ENCODE peak calls at places on chromosome 7, in seven cellular contexts. One of them, this sample, is unnamed.

GRCh38 chr7:133796778-133797177 is 330.4 kb upstream of the LRGUK start:
- DNase-seq in progenitor cell of endocrine pancreas: no peak
- DNase-seq in OCI-M1: no peak
- DNase-seq in fibroblast of the conjunctiva: no peak
- DNase-seq in fibroblast of gingiva: no peak
- DNase-seq in CD8-positive, alpha-beta memory T cell: no peak
- DNase-seq in tibial nerve: no peak
- DNase-seq in this sample: no peak

GRCh38 chr7:123432601-123433000 is 101.8 kb downstream of the IQUB start:
- DNase-seq in tibial nerve: no peak
- DNase-seq in CD8-positive, alpha-beta memory T cell: no peak
- DNase-seq in progenitor cell of endocrine pancreas: no peak
- DNase-seq in fibroblast of the conjunctiva: no peak
- DNase-seq in fibroblast of gingiva: no peak
- DNase-seq in OCI-M1: no peak
- DNase-seq in this sample: no peak

GRCh38 chr7:47982610-47983009 is 3.2 kb upstream of the HUS1 start:
- DNase-seq in progenitor cell of endocrine pancreas: no peak
- DNase-seq in OCI-M1: no peak
- DNase-seq in CD8-positive, alpha-beta memory T cell: no peak
- DNase-seq in tibial nerve: no peak
- DNase-seq in fibroblast of the conjunctiva: no peak
- DNase-seq in fibroblast of gingiva: no peak
- DNase-seq in this sample: no peak

GRCh38 chr7:100446040-100446439 is 9.7 kb upstream of the PPP1R35 start:
- DNase-seq in fibroblast of gingiva: no peak
- DNase-seq in tibial nerve: no peak
- DNase-seq in fibroblast of the conjunctiva: no peak
- DNase-seq in progenitor cell of endocrine pancreas: no peak
- DNase-seq in CD8-positive, alpha-beta memory T cell: no peak
- DNase-seq in OCI-M1: no peak
- DNase-seq in this sample: no peak

GRCh38 chr7:98771519-98772241 is 98.1 kb downstream of the TMEM130 start:
- DNase-seq in fibroblast of the conjunctiva: peak
- DNase-seq in CD8-positive, alpha-beta memory T cell: no peak
- DNase-seq in fibroblast of gingiva: no peak
- DNase-seq in progenitor cell of endocrine pancreas: no peak
- DNase-seq in tibial nerve: no peak
- DNase-seq in OCI-M1: no peak
- DNase-seq in this sample: peak

GRCh38 chr7:22425361-22425760 is 68.4 kb upstream of the RAPGEF5 start:
- DNase-seq in OCI-M1: no peak
- DNase-seq in fibroblast of gingiva: no peak
- DNase-seq in fibroblast of the conjunctiva: no peak
- DNase-seq in tibial nerve: no peak
- DNase-seq in progenitor cell of endocrine pancreas: no peak
- DNase-seq in CD8-positive, alpha-beta memory T cell: no peak
- DNase-seq in this sample: no peak

GRCh38 chr7:18820981-18821380 is 296.5 kb downstream of the TWIST1 start:
- DNase-seq in OCI-M1: no peak
- DNase-seq in progenitor cell of endocrine pancreas: no peak
- DNase-seq in tibial nerve: no peak
- DNase-seq in fibroblast of gingiva: no peak
- DNase-seq in fibroblast of the conjunctiva: no peak
- DNase-seq in CD8-positive, alpha-beta memory T cell: no peak
- DNase-seq in this sample: no peak

GRCh38 chr7:50622821-50623220 is 57.6 kb upstream of the DDC start:
- DNase-seq in fibroblast of gingiva: no peak
- DNase-seq in tibial nerve: no peak
- DNase-seq in progenitor cell of endocrine pancreas: no peak
- DNase-seq in OCI-M1: no peak
- DNase-seq in CD8-positive, alpha-beta memory T cell: no peak
- DNase-seq in fibroblast of the conjunctiva: no peak
- DNase-seq in this sample: no peak

GRCh38 chr7:76397409-76398183 is 11.9 kb downstream of the SSC4D start:
- DNase-seq in fibroblast of gingiva: peak
- DNase-seq in progenitor cell of endocrine pancreas: no peak
- DNase-seq in OCI-M1: peak
- DNase-seq in CD8-positive, alpha-beta memory T cell: peak
- DNase-seq in fibroblast of the conjunctiva: peak
- DNase-seq in tibial nerve: peak
- DNase-seq in this sample: peak

GRCh38 chr7:32453286-32454011 is 36.7 kb downstream of the LSM5 start:
- DNase-seq in tibial nerve: no peak
- DNase-seq in CD8-positive, alpha-beta memory T cell: no peak
- DNase-seq in OCI-M1: no peak
- DNase-seq in fibroblast of gingiva: no peak
- DNase-seq in fibroblast of the conjunctiva: no peak
- DNase-seq in progenitor cell of endocrine pancreas: no peak
- DNase-seq in this sample: no peak

GRCh38 chr7:149140784-149141183 is 6.5 kb upstream of the ZNF398 start:
- DNase-seq in CD8-positive, alpha-beta memory T cell: no peak
- DNase-seq in fibroblast of the conjunctiva: no peak
- DNase-seq in progenitor cell of endocrine pancreas: no peak
- DNase-seq in tibial nerve: no peak
- DNase-seq in fibroblast of gingiva: peak
- DNase-seq in OCI-M1: no peak
- DNase-seq in this sample: no peak

GRCh38 chr7:12094365-12094921 is 116.7 kb upstream of the TMEM106B start:
- DNase-seq in OCI-M1: no peak
- DNase-seq in progenitor cell of endocrine pancreas: no peak
- DNase-seq in CD8-positive, alpha-beta memory T cell: no peak
- DNase-seq in fibroblast of gingiva: no peak
- DNase-seq in fibroblast of the conjunctiva: no peak
- DNase-seq in tibial nerve: no peak
- DNase-seq in this sample: no peak

GRCh38 chr7:50647286-50647980 is 82.2 kb upstream of the DDC start:
- DNase-seq in tibial nerve: no peak
- DNase-seq in fibroblast of the conjunctiva: no peak
- DNase-seq in fibroblast of gingiva: no peak
- DNase-seq in OCI-M1: no peak
- DNase-seq in CD8-positive, alpha-beta memory T cell: no peak
- DNase-seq in progenitor cell of endocrine pancreas: no peak
- DNase-seq in this sample: no peak

GRCh38 chr7:155921804-155922506 is 109.7 kb upstream of the SHH start:
- DNase-seq in progenitor cell of endocrine pancreas: peak
- DNase-seq in fibroblast of gingiva: no peak
- DNase-seq in tibial nerve: no peak
- DNase-seq in CD8-positive, alpha-beta memory T cell: no peak
- DNase-seq in fibroblast of the conjunctiva: no peak
- DNase-seq in OCI-M1: no peak
- DNase-seq in this sample: no peak

GRCh38 chr7:132993377-132994013 is 88.4 kb downstream of the CHCHD3 start:
- DNase-seq in progenitor cell of endocrine pancreas: no peak
- DNase-seq in OCI-M1: no peak
- DNase-seq in fibroblast of gingiva: no peak
- DNase-seq in fibroblast of the conjunctiva: no peak
- DNase-seq in tibial nerve: no peak
- DNase-seq in CD8-positive, alpha-beta memory T cell: no peak
- DNase-seq in this sample: no peak

GRCh38 chr7:303884-304573 is 14.1 kb downstream of the FOXL3 start:
- DNase-seq in tibial nerve: no peak
- DNase-seq in fibroblast of gingiva: no peak
- DNase-seq in CD8-positive, alpha-beta memory T cell: no peak
- DNase-seq in OCI-M1: no peak
- DNase-seq in progenitor cell of endocrine pancreas: no peak
- DNase-seq in fibroblast of the conjunctiva: no peak
- DNase-seq in this sample: no peak

GRCh38 chr7:23072043-23072442 is 33.5 kb upstream of the KLHL7 start:
- DNase-seq in tibial nerve: no peak
- DNase-seq in OCI-M1: peak
- DNase-seq in fibroblast of gingiva: peak
- DNase-seq in CD8-positive, alpha-beta memory T cell: no peak
- DNase-seq in fibroblast of the conjunctiva: no peak
- DNase-seq in progenitor cell of endocrine pancreas: no peak
- DNase-seq in this sample: no peak

GRCh38 chr7:20200361-20200760 is 16.8 kb downstream of the MACC1 start:
- DNase-seq in fibroblast of the conjunctiva: no peak
- DNase-seq in tibial nerve: no peak
- DNase-seq in fibroblast of gingiva: no peak
- DNase-seq in OCI-M1: peak
- DNase-seq in progenitor cell of endocrine pancreas: no peak
- DNase-seq in CD8-positive, alpha-beta memory T cell: no peak
- DNase-seq in this sample: no peak

GRCh38 chr7:82675396-82675795 is 231.8 kb upstream of the CACNA2D1 start:
- DNase-seq in OCI-M1: no peak
- DNase-seq in fibroblast of the conjunctiva: no peak
- DNase-seq in CD8-positive, alpha-beta memory T cell: no peak
- DNase-seq in fibroblast of gingiva: no peak
- DNase-seq in tibial nerve: no peak
- DNase-seq in progenitor cell of endocrine pancreas: no peak
- DNase-seq in this sample: no peak

GRCh38 chr7:5653661-5654060 is 127.8 kb downstream of the RNF216 start:
- DNase-seq in OCI-M1: no peak
- DNase-seq in fibroblast of the conjunctiva: no peak
- DNase-seq in fibroblast of gingiva: no peak
- DNase-seq in progenitor cell of endocrine pancreas: no peak
- DNase-seq in CD8-positive, alpha-beta memory T cell: no peak
- DNase-seq in tibial nerve: no peak
- DNase-seq in this sample: no peak

This sample was measured in heart right ventricle.